ENCODE peak calls at places on chromosomes 1 and 21, in eight cellular contexts. T is NCI-H1105 treated with DMSO at 0.1 percent for 48 hours; A is H7; M is iPS-NIHi11; O is brain microvascular endothelial cell; B is adipocyte; J is activated CD4-positive, alpha-beta T cell treated with anti-CD3 and anti-CD28 coated beads, Interleukin-2, amount 50 U/mL, for 48 hours; V is GM12864. C is an unnamed sample.

GRCh38 chr1:31669786-31670582 is 25.3 kb upstream of the PEF1 start:
- DNase-seq in J (peak), T (peak), O (peak), A (peak), V (no peak), B (peak), M (peak), C (peak)

GRCh38 chr1:98325646-98326441 is 335.7 kb upstream of the SNX7 start:
- DNase-seq in O (peak), T (no peak), B (peak), A (no peak), M (no peak), J (no peak), V (no peak), C (no peak)

GRCh38 chr1:233512538-233512937 is 101.4 kb upstream of the KCNK1 start:
- DNase-seq in V (no peak), M (no peak), O (no peak), B (no peak), T (no peak), J (no peak), A (no peak), C (no peak)

GRCh38 chr1:173134029-173134428 is 73.1 kb downstream of the TNFSF4 start:
- DNase-seq in V (no peak), M (no peak), A (no peak), T (no peak), B (peak), O (peak), J (no peak), C (no peak)

GRCh38 chr1:117678246-117678977 is 72.6 kb downstream of the TENT5C start:
- DNase-seq in A (peak), T (no peak), O (no peak), B (no peak), M (no peak), V (no peak), J (no peak), C (no peak)

GRCh38 chr1:206912445-206913095 is 9.2 kb downstream of the FCMR start:
- DNase-seq in A (peak), B (peak), T (peak), M (peak), V (no peak), J (peak), O (peak), C (peak)

GRCh38 chr1:3422638-3423037 is 31.8 kb upstream of the ARHGEF16 start:
- DNase-seq in V (no peak), T (no peak), J (no peak), M (no peak), A (no peak), B (no peak), O (no peak), C (no peak)

GRCh38 chr21:43290529-43291346 is 121.9 kb downstream of the CRYAA start:
- DNase-seq in J (no peak), T (peak), V (no peak), O (no peak), A (peak), M (peak), B (no peak), C (peak)

C was measured in NCI-H510A treated with DMSO at 0.1 percent for 48 hours.